ENCODE peak calls at places on chromosomes 6 and 20, in nine cellular contexts. T, R, J, U, V, N, C, I and H are unnamed samples.

GRCh38 chr20:11814276-11814675 is 103.4 kb upstream of the BTBD3 start:
- DNase-seq in T (no peak), R (no peak), J (no peak), U (peak; percentile 74), V (peak; percentile 59), N (no peak), C (no peak), I (no peak), H (no peak)

GRCh38 chr20:23037017-23037481 is 1.9 kb downstream of the SSTR4 start:
- DNase-seq in T (no peak), R (no peak), J (no peak), U (no peak), V (no peak), N (no peak), C (no peak), I (no peak), H (no peak)

GRCh38 chr6:35218021-35218420 is 4.3 kb downstream of the SCUBE3 start:
- DNase-seq in T (no peak), R (no peak), J (no peak), U (peak; percentile 55), V (no peak), N (no peak), C (no peak), I (peak; percentile 22), H (no peak)

GRCh38 chr20:3407426-3408250 is at the start of gene DNAAF9:
- DNase-seq in T (peak; percentile 80), R (peak; percentile 88), J (peak; percentile 9), U (peak; percentile 91), V (peak; percentile 74), N (peak; percentile 38), C (peak; percentile 95), I (peak; percentile 92), H (peak; percentile 42)

GRCh38 chr20:60512436-60512835 is 554.2 kb downstream of the CDH26 start:
- DNase-seq in T (no peak), R (no peak), J (no peak), U (peak; percentile 71), V (peak; percentile 5), N (no peak), C (no peak), I (no peak), H (no peak)

GRCh38 chr20:4130404-4131189 is 115.2 kb upstream of the RNF24 start:
- DNase-seq in T (no peak), R (no peak), J (no peak), U (peak; percentile 80), V (peak; percentile 90), N (no peak), C (no peak), I (no peak), H (no peak)

GRCh38 chr6:149939909-149940672 is 1.7 kb upstream of the ULBP2 start:
- DNase-seq in T (no peak), R (no peak), J (no peak), U (no peak), V (no peak), N (no peak), C (no peak), I (no peak), H (no peak)

GRCh38 chr20:52805892-52806291 is 166.3 kb upstream of the TSHZ2 start:
- DNase-seq in T (no peak), R (no peak), J (no peak), U (no peak), V (no peak), N (no peak), C (no peak), I (no peak), H (no peak)

GRCh38 chr6:24910850-24911712 is 24.7 kb downstream of the RIPOR2 start:
- DNase-seq in T (peak; percentile 83), R (peak; percentile 91), J (peak; percentile 62), U (peak; percentile 77), V (peak; percentile 37), N (no peak), C (peak; percentile 81), I (peak; percentile 70), H (no peak)

GRCh38 chr20:39960522-39961420 is 728.3 kb downstream of the MAFB start:
- DNase-seq in T (peak; percentile 44), R (no peak), J (no peak), U (no peak), V (no peak), N (no peak), C (peak; percentile 43), I (no peak), H (peak; percentile 14)

GRCh38 chr6:74248966-74249365 is 553.0 kb downstream of the CD109 start:
- DNase-seq in T (no peak), R (no peak), J (no peak), U (no peak), V (peak; percentile 19), N (no peak), C (no peak), I (no peak), H (no peak)

GRCh38 chr20:58997141-58997770 is 9.8 kb downstream of the CTSZ start:
- DNase-seq in T (peak; percentile 23), R (no peak), J (no peak), U (no peak), V (no peak), N (no peak), C (no peak), I (no peak), H (no peak)

GRCh38 chr6:70369332-70369950 is 43.9 kb upstream of the FAM135A start:
- DNase-seq in T (peak; percentile 75), R (peak; percentile 73), J (peak; percentile 58), U (peak; percentile 81), V (peak; percentile 76), N (peak; percentile 54), C (peak; percentile 60), I (peak; percentile 75), H (peak; percentile 68)

GRCh38 chr6:35011096-35012041 is 122.3 kb downstream of the ANKS1A start:
- DNase-seq in T (no peak), R (no peak), J (no peak), U (no peak), V (no peak), N (no peak), C (no peak), I (no peak), H (no peak)

GRCh38 chr6:137076277-137077068 is 31.7 kb upstream of the IL20RA start:
- DNase-seq in T (peak; percentile 90), R (peak; percentile 78), J (peak; percentile 82), U (peak; percentile 82), V (peak; percentile 80), N (peak; percentile 82), C (peak; percentile 65), I (peak; percentile 85), H (peak; percentile 74)

GRCh38 chr6:79570802-79571367 is 33.7 kb upstream of the LCA5 start:
- DNase-seq in T (no peak), R (no peak), J (peak; percentile 3), U (peak; percentile 59), V (no peak), N (no peak), C (peak; percentile 54), I (peak; percentile 65), H (peak; percentile 60)

GRCh38 chr6:13400772-13401171 is 72.4 kb upstream of the TBC1D7 start:
- DNase-seq in T (no peak), R (no peak), J (no peak), U (no peak), V (peak; percentile 49), N (no peak), C (no peak), I (no peak), H (no peak)

DNA sequence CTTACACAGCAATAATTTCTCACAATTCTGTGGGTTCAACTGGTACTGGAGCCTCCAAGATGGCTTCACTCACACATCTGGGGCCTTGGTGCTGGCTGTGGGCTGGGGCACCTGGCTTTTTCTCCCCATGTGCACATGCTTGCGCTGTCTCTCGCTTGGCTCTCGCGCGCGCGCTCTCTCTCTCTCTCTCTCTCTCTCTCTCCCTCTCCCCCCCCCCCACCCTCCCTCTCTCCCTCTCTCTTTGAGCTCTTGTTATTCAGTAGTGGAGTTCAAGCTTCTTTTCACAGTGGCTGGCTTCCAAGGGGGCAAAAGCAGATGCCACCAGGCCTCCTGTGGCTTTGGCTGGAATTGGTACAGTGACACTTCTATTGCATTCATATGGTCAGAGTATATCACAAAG is 10.8 kb upstream of the TBCC start:
- DNase-seq in T (peak; percentile 69), R (peak; percentile 31), J (no peak), U (no peak), V (no peak), N (no peak), C (no peak), I (no peak), H (no peak)
- H2AFZ ChIP-seq in T (no peak overlapping the region), R (no peak overlapping the region), J (no peak overlapping the region), U (no peak overlapping the region), V (no peak overlapping the region), N (no peak overlapping the region), C (no peak overlapping the region), I (no peak overlapping the region), H (no peak overlapping the region)

GRCh38 chr6:75372884-75373283 is 88.3 kb upstream of the TMEM30A start:
- DNase-seq in T (no peak), R (no peak), J (no peak), U (no peak), V (no peak), N (no peak), C (no peak), I (no peak), H (no peak)

GRCh38 chr6:75363304-75363703 is 78.7 kb upstream of the TMEM30A start:
- DNase-seq in T (no peak), R (no peak), J (no peak), U (no peak), V (peak; percentile 10), N (no peak), C (no peak), I (no peak), H (no peak)

GRCh38 chr6:75368864-75369402 is 84.3 kb upstream of the TMEM30A start:
- DNase-seq in T (no peak), R (no peak), J (no peak), U (no peak), V (no peak), N (no peak), C (no peak), I (no peak), H (no peak)

GRCh38 chr6:75368151-75368779 is 83.7 kb upstream of the TMEM30A start:
- DNase-seq in T (peak; percentile 88), R (peak; percentile 76), J (peak; percentile 12), U (no peak), V (peak; percentile 77), N (peak; percentile 42), C (peak; percentile 12), I (peak; percentile 74), H (peak; percentile 58)
- TF ChIP-seq EZH2phosphoT487 in T (no peak), R (no peak), J (no peak), U (no peak), V (no peak), N (no peak), C (no peak), I (no peak), H (no peak)

GRCh38 chr6:12354499-12354898 is 64.3 kb downstream of the EDN1 start:
- DNase-seq in T (peak; percentile 70), R (peak; percentile 66), J (peak; percentile 36), U (peak; percentile 71), V (no peak), N (no peak), C (no peak), I (peak; percentile 62), H (no peak)
- H3K27ac ChIP-seq in T (peak overlapping the region; percentile 64), R (no peak overlapping the region), J (no peak overlapping the region), U (no peak overlapping the region), V (no peak overlapping the region), N (no peak overlapping the region), C (no peak overlapping the region), I (peak overlapping the region; percentile 71), H (no peak overlapping the region)

DNA sequence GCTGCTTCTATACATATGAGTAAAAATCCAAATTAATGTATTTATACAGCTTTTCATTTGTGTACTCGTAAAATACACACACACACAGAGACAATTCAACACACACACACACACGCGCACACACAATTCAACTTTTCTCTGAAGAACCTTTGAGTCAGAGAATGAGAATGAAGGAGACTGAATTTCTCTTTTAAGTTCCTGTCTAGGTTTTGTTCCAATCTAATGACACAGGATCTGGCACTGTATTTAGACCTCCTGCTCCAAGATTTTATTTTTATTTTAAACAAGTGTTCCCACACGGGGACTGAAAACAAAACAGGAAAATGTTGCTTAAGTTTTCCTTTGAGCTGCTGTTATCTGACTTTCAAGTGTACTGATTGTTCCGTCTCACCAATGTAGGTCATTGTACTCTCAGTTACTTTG is 250.8 kb downstream of the LAMA2 start:
- DNase-seq in T (no peak), R (no peak), J (no peak), U (peak; percentile 58), V (no peak), N (no peak), C (no peak), I (no peak), H (no peak)
- H2AFZ ChIP-seq in T (no peak overlapping the region), R (peak overlapping the region; percentile 26), J (no peak overlapping the region), U (peak overlapping the region; percentile 39), V (no peak overlapping the region), N (no peak overlapping the region), C (no peak overlapping the region), I (no peak overlapping the region), H (no peak overlapping the region)